ENCODE peak calls at places on chromosomes 16 and 17, in ten cellular contexts. E is neural progenitor cell, W is stomach, L is left lung, U is BJ, F is heart left ventricle, G is glutamatergic neuron, Q is left ventricle myocardium inferior, K is IMR-90, V is cardiac muscle cell. B is an unnamed sample.

GRCh38 chr16:1299012-1299867 is 10.2 kb upstream of the UBE2I start:
- DNase-seq in E (no peak), W (peak), L (peak), U (no peak), F (no peak), G (no peak), Q (no peak), K (no peak), V (no peak), B (peak)

GRCh38 chr17:33335491-33336173 is 42.5 kb upstream of the ASIC2 start:
- DNase-seq in E (peak), W (no peak), L (no peak), U (no peak), F (no peak), G (peak), Q (no peak), K (no peak), V (no peak), B (no peak)

GRCh38 chr16:48124266-48124665 is 31.5 kb downstream of the ABCC12 start:
- DNase-seq in E (no peak), W (no peak), L (no peak), U (no peak), F (no peak), G (no peak), Q (no peak), K (no peak), V (no peak), B (no peak)

GRCh38 chr17:75183999-75184884 is 1.5 kb upstream of the SUMO2 start:
- DNase-seq in E (no peak), W (no peak), L (no peak), U (no peak), F (no peak), G (no peak), Q (no peak), K (no peak), V (no peak), B (no peak)

GRCh38 chr17:45270828-45271418 is 9.0 kb upstream of the SPATA32 start:
- DNase-seq in E (peak), W (no peak), L (peak), U (no peak), F (no peak), G (peak), Q (no peak), K (no peak), V (peak), B (no peak)

GRCh38 chr17:12743046-12743445 is 46.3 kb upstream of the ARHGAP44 start:
- DNase-seq in E (no peak), W (no peak), L (no peak), U (no peak), F (no peak), G (no peak), Q (no peak), K (no peak), V (no peak), B (no peak)

GRCh38 chr16:72894291-72895151 is 153.4 kb downstream of the ZFHX3 start:
- DNase-seq in E (peak), W (no peak), L (no peak), U (no peak), F (peak), G (no peak), Q (no peak), K (peak), V (no peak), B (no peak)

GRCh38 chr17:77744268-77744988 is 214.1 kb upstream of the TNRC6C start:
- DNase-seq in E (no peak), W (no peak), L (no peak), U (no peak), F (peak), G (no peak), Q (peak), K (no peak), V (no peak), B (no peak)

GRCh38 chr16:6977291-6977690 is 355.4 kb upstream of the RBFOX1 start:
- DNase-seq in E (no peak), W (no peak), L (no peak), U (no peak), F (no peak), G (no peak), Q (no peak), K (no peak), V (no peak), B (no peak)

GRCh38 chr17:68732301-68732749 is 131.2 kb upstream of the FAM20A start:
- DNase-seq in E (no peak), W (no peak), L (no peak), U (no peak), F (no peak), G (no peak), Q (no peak), K (no peak), V (no peak), B (no peak)

GRCh38 chr17:61659437-61659836 is 68.4 kb upstream of the NACA2 start:
- DNase-seq in E (no peak), W (no peak), L (no peak), U (no peak), F (no peak), G (no peak), Q (no peak), K (no peak), V (no peak), B (no peak)

GRCh38 chr17:38925263-38925995 is at the start of gene LASP1NB:
- DNase-seq in E (peak), W (peak), L (no peak), U (no peak), F (peak), G (peak), Q (no peak), K (peak), V (peak), B (no peak)

GRCh38 chr17:9959377-9959981 is 54.4 kb upstream of the RCVRN start:
- DNase-seq in E (peak), W (no peak), L (no peak), U (no peak), F (no peak), G (peak), Q (no peak), K (peak), V (peak), B (no peak)

DNA sequence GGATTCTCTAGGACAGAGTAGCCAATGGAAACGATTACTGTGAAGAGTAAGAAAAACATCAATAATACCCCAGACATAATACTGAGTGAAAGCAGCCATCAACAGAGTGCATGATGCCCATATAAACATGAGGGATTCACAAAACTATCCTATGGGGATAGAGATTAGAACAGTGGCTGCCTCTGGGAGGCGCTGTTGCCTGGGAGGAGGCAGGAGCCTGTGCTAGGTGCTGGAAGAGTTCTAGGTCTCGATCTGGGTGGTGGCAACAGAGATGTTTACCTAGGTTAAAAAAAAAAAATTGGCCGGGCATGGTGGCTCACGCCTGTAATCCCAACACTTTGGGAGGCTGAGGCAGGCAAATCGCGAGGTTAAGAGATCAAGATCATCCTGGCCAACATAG is 7.9 kb downstream of the FA2H start:
- DNase-seq in E (no peak), W (no peak), L (no peak), U (no peak), F (no peak), G (no peak), Q (no peak), K (no peak), V (no peak), B (no peak)
- TF ChIP-seq CTCF in E (peak), W (no peak), L (no peak), U (no peak), F (no peak), G (no peak), Q (no peak), K (no peak), V (no peak), B (no peak)

GRCh38 chr17:79837888-79838540 is 1.2 kb downstream of the CBX4 start:
- DNase-seq in E (peak), W (no peak), L (no peak), U (no peak), F (peak), G (no peak), Q (no peak), K (no peak), V (no peak), B (peak)

GRCh38 chr17:79838541-79839274 is 532 bp downstream of the CBX4 start:
- DNase-seq in E (peak), W (peak), L (peak), U (no peak), F (peak), G (peak), Q (peak), K (peak), V (peak), B (peak)

GRCh38 chr17:79835470-79835899 is 3.8 kb downstream of the CBX4 start:
- DNase-seq in E (peak), W (no peak), L (no peak), U (no peak), F (no peak), G (peak), Q (no peak), K (no peak), V (peak), B (peak)

GRCh38 chr17:79835953-79836951 is 3.0 kb downstream of the CBX4 start:
- DNase-seq in E (peak), W (peak), L (peak), U (no peak), F (no peak), G (peak), Q (no peak), K (peak), V (peak), B (peak)

GRCh38 chr17:79836952-79837887 is 2.0 kb downstream of the CBX4 start:
- DNase-seq in E (peak), W (peak), L (peak), U (no peak), F (peak), G (no peak), Q (peak), K (peak), V (peak), B (peak)
- TF ChIP-seq CTCF in E (no peak), W (peak), L (peak), U (peak), F (peak), G (no peak), Q (peak), K (no peak), V (peak), B (no peak)

DNA sequence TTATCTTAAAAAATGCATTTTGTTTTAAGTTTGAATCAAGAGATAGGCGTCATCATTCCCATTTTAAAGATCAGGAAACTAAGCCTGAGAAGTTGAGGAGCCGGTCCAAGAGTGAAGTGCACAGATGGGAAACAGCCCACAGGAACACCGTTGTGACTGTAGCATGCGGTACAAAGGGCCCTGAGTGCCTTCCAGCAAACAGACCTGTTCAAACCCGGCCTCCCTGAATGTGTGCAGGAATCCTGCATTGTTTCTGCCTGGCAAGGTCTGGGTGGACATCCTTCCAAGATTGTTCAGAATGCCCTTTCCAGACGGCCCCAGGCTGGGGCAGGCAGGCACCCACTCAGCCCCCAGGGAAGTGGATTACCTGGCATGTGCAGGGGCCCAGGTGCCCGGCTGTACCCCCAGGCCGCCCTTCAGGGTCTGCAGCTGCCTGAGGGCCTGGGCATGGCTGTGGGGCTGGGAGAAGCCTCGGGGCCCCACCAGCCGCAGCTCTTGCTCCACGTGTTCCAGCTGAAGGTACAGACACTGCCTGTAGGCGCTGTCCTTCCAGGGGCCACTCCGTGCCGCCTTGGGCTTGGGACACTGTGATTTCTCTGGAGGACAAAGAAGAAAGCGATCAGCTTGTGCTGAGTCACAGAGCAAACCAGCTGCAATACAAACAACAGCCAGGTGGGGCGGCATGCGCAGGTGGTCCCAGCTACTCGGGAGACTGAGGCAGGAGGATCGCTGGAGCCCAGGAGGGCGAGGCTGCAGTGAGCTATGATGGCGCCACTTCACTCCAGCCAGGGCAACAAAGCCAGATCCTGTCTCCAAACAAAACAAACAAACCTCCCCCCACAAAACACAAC is 45.0 kb upstream of the GCSH start:
- DNase-seq in E (peak), W (no peak), L (no peak), U (no peak), F (no peak), G (peak), Q (no peak), K (no peak), V (no peak), B (no peak)
- TF ChIP-seq CTCF in E (peak), W (no peak), L (no peak), U (peak), F (no peak), G (peak), Q (no peak), K (no peak), V (peak), B (no peak)

DNA sequence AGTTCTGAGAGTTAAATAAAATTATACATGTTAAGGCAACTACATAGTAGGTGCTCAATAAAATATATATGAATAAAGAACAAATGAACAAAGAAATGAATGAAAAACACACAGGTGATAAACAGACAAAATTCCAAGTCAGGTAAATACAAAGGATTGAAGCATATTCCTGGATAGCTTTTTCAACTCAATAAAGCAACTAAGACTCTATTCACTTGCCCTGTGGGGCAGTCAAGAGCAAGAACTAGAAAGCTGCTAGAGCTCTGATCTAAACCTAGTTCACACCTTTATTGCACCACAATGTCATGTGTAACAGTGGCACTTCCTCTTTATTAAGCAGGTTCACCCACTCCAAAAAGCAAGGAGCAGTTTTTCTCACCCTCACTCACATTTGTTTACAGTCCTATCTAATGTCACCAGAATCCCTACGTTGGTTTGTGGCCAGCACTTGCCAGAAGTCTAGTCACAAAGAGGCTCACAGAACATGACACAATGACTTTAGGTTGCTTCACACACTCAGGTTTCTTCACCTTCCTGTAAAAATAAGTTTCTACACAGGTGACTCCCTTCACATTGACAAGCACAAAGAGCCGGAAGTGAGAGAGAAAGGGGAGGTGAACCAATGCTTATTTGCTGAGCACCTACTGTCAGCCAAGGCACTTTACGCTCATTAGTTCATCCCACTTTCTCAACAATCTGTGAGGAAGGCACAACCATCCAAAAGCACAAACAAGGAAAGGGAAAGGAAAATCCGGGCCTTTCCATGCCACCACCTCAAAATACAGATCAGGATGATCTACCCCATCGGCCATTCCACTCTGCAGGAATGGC is 70.8 kb downstream of the XPO6 start:
- DNase-seq in E (no peak), W (peak), L (no peak), U (no peak), F (no peak), G (no peak), Q (no peak), K (no peak), V (no peak), B (no peak)
- TF ChIP-seq CTCF in E (no peak), W (no peak), L (no peak), U (no peak), F (no peak), G (no peak), Q (no peak), K (no peak), V (no peak), B (no peak)

DNA sequence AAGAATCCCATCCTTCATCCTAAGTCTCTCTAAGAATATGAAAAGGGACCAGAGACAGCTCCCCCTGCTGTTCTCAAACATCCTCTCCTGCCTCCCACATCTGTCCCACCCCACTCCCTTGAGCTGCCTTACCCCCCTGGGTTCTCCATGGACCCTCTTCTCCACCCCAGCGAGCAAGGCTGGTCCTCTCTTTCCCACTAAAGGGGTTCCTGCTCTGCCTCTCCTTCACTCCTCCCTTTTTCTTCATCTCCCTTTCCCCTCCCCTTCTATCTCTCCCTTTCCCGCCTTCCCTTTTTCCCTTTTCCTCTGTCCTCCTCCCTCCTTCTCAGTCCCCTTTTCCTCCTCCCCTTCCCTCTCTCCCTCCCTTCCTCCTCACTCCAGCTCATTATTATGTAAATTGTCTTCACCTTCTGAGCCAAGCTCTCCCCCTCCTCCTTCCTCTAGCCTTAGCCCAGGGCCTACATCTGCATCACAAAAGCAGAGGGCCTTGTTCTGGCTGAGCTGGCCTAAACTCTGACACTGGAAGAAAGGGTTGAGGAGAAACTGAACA is 90.0 kb downstream of the GNAO1 start:
- DNase-seq in E (peak), W (no peak), L (no peak), U (no peak), F (no peak), G (no peak), Q (no peak), K (no peak), V (no peak), B (no peak)
- TF ChIP-seq CTCF in E (peak), W (peak), L (no peak), U (peak), F (peak), G (peak), Q (peak), K (peak), V (peak), B (no peak)

GRCh38 chr17:73357981-73358380 is 46.2 kb upstream of the CDC42EP4 start:
- DNase-seq in E (no peak), W (no peak), L (no peak), U (no peak), F (no peak), G (no peak), Q (no peak), K (no peak), V (no peak), B (no peak)

GRCh38 chr17:73360961-73361761 is 49.4 kb upstream of the CDC42EP4 start:
- DNase-seq in E (peak), W (no peak), L (no peak), U (no peak), F (no peak), G (no peak), Q (no peak), K (no peak), V (peak), B (no peak)

GRCh38 chr17:73359255-73359816 is 47.5 kb upstream of the CDC42EP4 start:
- DNase-seq in E (no peak), W (no peak), L (no peak), U (no peak), F (no peak), G (no peak), Q (no peak), K (no peak), V (no peak), B (no peak)

GRCh38 chr17:73358668-73359067 is 46.9 kb upstream of the CDC42EP4 start:
- DNase-seq in E (no peak), W (no peak), L (no peak), U (no peak), F (peak), G (no peak), Q (peak), K (no peak), V (no peak), B (no peak)

GRCh38 chr17:73359987-73360410 is 48.2 kb upstream of the CDC42EP4 start:
- DNase-seq in E (peak), W (peak), L (peak), U (no peak), F (no peak), G (no peak), Q (peak), K (no peak), V (no peak), B (peak)
- TF ChIP-seq CTCF in E (peak), W (no peak), L (no peak), U (no peak), F (no peak), G (no peak), Q (peak), K (no peak), V (no peak), B (no peak)

DNA sequence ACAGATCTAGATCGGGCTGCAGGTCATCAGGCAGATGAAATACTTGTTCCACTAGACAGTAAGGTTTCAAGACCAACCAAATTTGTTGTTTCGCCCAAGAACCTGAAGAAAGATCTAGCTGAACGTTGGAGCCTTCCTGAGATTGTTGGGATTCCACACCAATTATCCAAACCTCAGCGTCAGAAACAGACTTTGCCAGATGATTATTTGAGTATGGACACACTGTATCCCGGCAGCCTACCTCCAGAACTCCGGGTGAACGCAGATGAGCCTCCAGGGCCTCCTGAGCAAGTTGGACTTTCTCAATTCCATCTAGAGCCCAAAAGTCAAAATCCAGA is 14.4 kb downstream of the LRRC37B start:
- DNase-seq in E (no peak), W (no peak), L (no peak), U (peak), F (no peak), G (no peak), Q (no peak), K (no peak), V (no peak), B (no peak)
- TF ChIP-seq CTCF in E (no peak), W (no peak), L (no peak), U (no peak), F (no peak), G (no peak), Q (no peak), K (no peak), V (no peak), B (no peak)

GRCh38 chr16:58025351-58026138 is at the start of gene MMP15:
- DNase-seq in E (peak), W (peak), L (peak), U (no peak), F (peak), G (peak), Q (peak), K (peak), V (peak), B (peak)
- TF ChIP-seq CTCF in E (no peak), W (no peak), L (no peak), U (no peak), F (no peak), G (no peak), Q (no peak), K (no peak), V (no peak), B (no peak)

GRCh38 chr16:49861299-49861698 is 5.4 kb upstream of the ZNF423 start:
- DNase-seq in E (no peak), W (no peak), L (no peak), U (no peak), F (no peak), G (no peak), Q (no peak), K (no peak), V (no peak), B (no peak)
- TF ChIP-seq CTCF in E (no peak), W (no peak), L (no peak), U (no peak), F (no peak), G (no peak), Q (no peak), K (no peak), V (no peak), B (no peak)